ENCODE peak calls at places on chromosome 11, in four cellular contexts. X, T, N and I are unnamed samples.

GRCh38 chr11:66546368-66546965 is at the start of gene ACTN3:
- DNase-seq in X (no peak), T (peak), N (no peak), I (peak)

GRCh38 chr11:64447717-64448598 is 89.0 kb downstream of the RPS6KA4 start:
- DNase-seq in X (peak), T (peak), N (peak), I (peak)

GRCh38 chr11:113261709-113262475 is 52.5 kb upstream of the TTC12 start:
- DNase-seq in X (peak), T (peak), N (no peak), I (peak)

GRCh38 chr11:66636411-66636810 is 2.1 kb upstream of the RBM4 start:
- DNase-seq in X (no peak), T (no peak), N (no peak), I (no peak)

GRCh38 chr11:9512370-9513019 is 51.7 kb downstream of the ZNF143 start:
- DNase-seq in X (peak), T (no peak), N (no peak), I (no peak)

GRCh38 chr11:120869097-120869496 is 154.8 kb upstream of the TBCEL start:
- DNase-seq in X (no peak), T (no peak), N (no peak), I (no peak)

GRCh38 chr11:6405039-6405667 is 13.7 kb downstream of the APBB1 start:
- DNase-seq in X (no peak), T (no peak), N (no peak), I (no peak)

GRCh38 chr11:125275905-125276634 is 111.5 kb downstream of the PKNOX2 start:
- DNase-seq in X (peak), T (no peak), N (no peak), I (peak)

GRCh38 chr11:58024601-58025091 is 965 bp downstream of the OR9Q1 start:
- DNase-seq in X (peak), T (peak), N (no peak), I (peak)

GRCh38 chr11:2769409-2769778 is 69.6 kb upstream of the KCNQ1OT1 start:
- DNase-seq in X (no peak), T (no peak), N (no peak), I (no peak)

GRCh38 chr11:9065614-9066431 is 25.6 kb downstream of the SCUBE2 start:
- DNase-seq in X (no peak), T (no peak), N (no peak), I (no peak)

GRCh38 chr11:69040581-69041260 is 8.0 kb upstream of the TPCN2 start:
- DNase-seq in X (peak), T (peak), N (no peak), I (peak)

GRCh38 chr11:4191031-4191571 is 96.5 kb downstream of the RRM1 start:
- DNase-seq in X (no peak), T (no peak), N (no peak), I (peak)

GRCh38 chr11:34356918-34357645 is 728 bp downstream of the ABTB2 start:
- DNase-seq in X (peak), T (peak), N (peak), I (peak)

GRCh38 chr11:61526956-61527731 is 18.6 kb downstream of the LRRC10B start:
- DNase-seq in X (no peak), T (no peak), N (no peak), I (no peak)

GRCh38 chr11:112033902-112034301 is 8.7 kb downstream of the DLAT start:
- DNase-seq in X (no peak), T (no peak), N (no peak), I (no peak)

GRCh38 chr11:103043826-103044688 is 47.9 kb downstream of the DCUN1D5 start:
- DNase-seq in X (no peak), T (no peak), N (no peak), I (no peak)

GRCh38 chr11:121250843-121251242 is 41.7 kb upstream of the SC5D start:
- DNase-seq in X (peak), T (no peak), N (no peak), I (no peak)

GRCh38 chr11:7268727-7269126 is 17.0 kb downstream of the SYT9 start:
- DNase-seq in X (no peak), T (no peak), N (no peak), I (no peak)

GRCh38 chr11:69694781-69695180 is 9.0 kb downstream of the FGF19 start:
- DNase-seq in X (no peak), T (no peak), N (no peak), I (no peak)

GRCh38 chr11:115505165-115505564 is 950 bp upstream of the CADM1 start:
- DNase-seq in X (no peak), T (peak), N (no peak), I (no peak)

GRCh38 chr11:11629368-11629767 is 7.6 kb upstream of the GALNT18 start:
- DNase-seq in X (no peak), T (no peak), N (no peak), I (no peak)

GRCh38 chr11:91100432-91100831 is 877.6 kb upstream of the CHORDC1 start:
- DNase-seq in X (no peak), T (no peak), N (no peak), I (no peak)

GRCh38 chr11:86047275-86047991 is 21.5 kb downstream of the PICALM start:
- DNase-seq in X (peak), T (peak), N (no peak), I (peak)

GRCh38 chr11:83191491-83191890 is 2.0 kb upstream of the ANKRD42 start:
- DNase-seq in X (no peak), T (no peak), N (no peak), I (no peak)

GRCh38 chr11:103228807-103229206 is 119.6 kb downstream of the DYNC2H1 start:
- DNase-seq in X (no peak), T (no peak), N (no peak), I (no peak)

GRCh38 chr11:128153697-128154048 is 433.7 kb downstream of the ETS1 start:
- DNase-seq in X (no peak), T (no peak), N (no peak), I (no peak)

GRCh38 chr11:10478066-10478465 is 23.0 kb downstream of the AMPD3 start:
- DNase-seq in X (peak), T (no peak), N (no peak), I (no peak)

GRCh38 chr11:111327908-111328624 is 29.7 kb downstream of the POU2AF3 start:
- DNase-seq in X (no peak), T (no peak), N (no peak), I (no peak)

GRCh38 chr11:4700436-4700820 is 2.8 kb upstream of the OR51E2 start:
- DNase-seq in X (no peak), T (no peak), N (no peak), I (no peak)

GRCh38 chr11:11620966-11621880 is 582 bp downstream of the GALNT18 start:
- DNase-seq in X (no peak), T (peak), N (peak), I (peak)

GRCh38 chr11:75035911-75036536 is 47.3 kb downstream of the NEU3 start:
- DNase-seq in X (peak), T (no peak), N (no peak), I (no peak)

GRCh38 chr11:13000721-13001120 is 8.4 kb upstream of the RASSF10 start:
- DNase-seq in X (no peak), T (no peak), N (no peak), I (no peak)

GRCh38 chr11:73729594-73730206 is 31.2 kb downstream of the RAB6A start:
- DNase-seq in X (peak), T (peak), N (no peak), I (peak)

GRCh38 chr11:5234390-5234834 is at the start of gene HBD:
- DNase-seq in X (peak), T (peak), N (no peak), I (peak)

GRCh38 chr11:67628710-67629385 is 889 bp downstream of the NUDT8 start:
- DNase-seq in X (no peak), T (no peak), N (no peak), I (no peak)

GRCh38 chr11:44755553-44756505 is 29.1 kb downstream of the TSPAN18 start:
- DNase-seq in X (no peak), T (peak), N (no peak), I (peak)

GRCh38 chr11:67316882-67317364 is 13.6 kb downstream of the SSH3 start:
- DNase-seq in X (peak), T (no peak), N (no peak), I (no peak)

GRCh38 chr11:6443269-6444003 is 2.6 kb upstream of the HPX start:
- DNase-seq in X (peak), T (peak), N (peak), I (peak)